ENCODE peak calls at places on chromosomes 11 and 22, in nine cellular contexts. One of them, this sample, is unnamed.

GRCh38 chr11:68312780-68313573 is 586 bp downstream of the LRP5 start:
- DNase-seq in cardiac muscle cell: no peak
- DNase-seq in CD8-positive, alpha-beta T cell: no peak
- DNase-seq in upper lobe of left lung: peak
- DNase-seq in foreskin fibroblast: no peak
- DNase-seq in tibial nerve: no peak
- DNase-seq in kidney: no peak
- DNase-seq in tibial artery: no peak
- DNase-seq in psoas muscle: no peak
- DNase-seq in this sample: peak

GRCh38 chr11:134560066-134560465 is 148.0 kb upstream of the B3GAT1 start:
- DNase-seq in upper lobe of left lung: no peak
- DNase-seq in tibial artery: peak
- DNase-seq in psoas muscle: no peak
- DNase-seq in kidney: peak
- DNase-seq in foreskin fibroblast: no peak
- DNase-seq in cardiac muscle cell: no peak
- DNase-seq in CD8-positive, alpha-beta T cell: no peak
- DNase-seq in tibial nerve: no peak
- DNase-seq in this sample: no peak

GRCh38 chr11:99320769-99321290 is 300.1 kb downstream of the CNTN5 start:
- DNase-seq in psoas muscle: no peak
- DNase-seq in kidney: no peak
- DNase-seq in cardiac muscle cell: no peak
- DNase-seq in foreskin fibroblast: no peak
- DNase-seq in tibial nerve: no peak
- DNase-seq in CD8-positive, alpha-beta T cell: no peak
- DNase-seq in upper lobe of left lung: no peak
- DNase-seq in tibial artery: no peak
- DNase-seq in this sample: no peak

GRCh38 chr11:109728056-109728455 is 306.1 kb downstream of the C11orf87 start:
- DNase-seq in tibial artery: no peak
- DNase-seq in CD8-positive, alpha-beta T cell: no peak
- DNase-seq in cardiac muscle cell: no peak
- DNase-seq in psoas muscle: no peak
- DNase-seq in kidney: no peak
- DNase-seq in foreskin fibroblast: no peak
- DNase-seq in upper lobe of left lung: no peak
- DNase-seq in tibial nerve: no peak
- DNase-seq in this sample: no peak

GRCh38 chr11:108890482-108891092 is 225.7 kb downstream of the DDX10 start:
- DNase-seq in tibial nerve: no peak
- DNase-seq in tibial artery: no peak
- DNase-seq in psoas muscle: no peak
- DNase-seq in upper lobe of left lung: no peak
- DNase-seq in foreskin fibroblast: no peak
- DNase-seq in kidney: no peak
- DNase-seq in CD8-positive, alpha-beta T cell: no peak
- DNase-seq in cardiac muscle cell: no peak
- DNase-seq in this sample: no peak

GRCh38 chr11:111413849-111414248 is 34.8 kb upstream of the POU2AF1 start:
- DNase-seq in CD8-positive, alpha-beta T cell: no peak
- DNase-seq in kidney: no peak
- DNase-seq in foreskin fibroblast: no peak
- DNase-seq in tibial artery: no peak
- DNase-seq in tibial nerve: no peak
- DNase-seq in upper lobe of left lung: no peak
- DNase-seq in cardiac muscle cell: no peak
- DNase-seq in psoas muscle: no peak
- DNase-seq in this sample: peak

GRCh38 chr11:71213696-71214552 is 38.5 kb downstream of the SHANK2 start:
- DNase-seq in psoas muscle: no peak
- DNase-seq in foreskin fibroblast: no peak
- DNase-seq in kidney: no peak
- DNase-seq in tibial nerve: no peak
- DNase-seq in CD8-positive, alpha-beta T cell: no peak
- DNase-seq in cardiac muscle cell: no peak
- DNase-seq in tibial artery: peak
- DNase-seq in upper lobe of left lung: no peak
- DNase-seq in this sample: no peak

GRCh38 chr22:39471421-39472141 is 14.8 kb downstream of the MGAT3 start:
- DNase-seq in CD8-positive, alpha-beta T cell: no peak
- DNase-seq in kidney: no peak
- DNase-seq in tibial nerve: no peak
- DNase-seq in foreskin fibroblast: no peak
- DNase-seq in upper lobe of left lung: no peak
- DNase-seq in cardiac muscle cell: peak
- DNase-seq in psoas muscle: no peak
- DNase-seq in tibial artery: no peak
- DNase-seq in this sample: peak

GRCh38 chr11:34197256-34197655 is 91.8 kb downstream of the NAT10 start:
- DNase-seq in tibial artery: no peak
- DNase-seq in upper lobe of left lung: no peak
- DNase-seq in CD8-positive, alpha-beta T cell: no peak
- DNase-seq in foreskin fibroblast: no peak
- DNase-seq in kidney: no peak
- DNase-seq in cardiac muscle cell: no peak
- DNase-seq in tibial nerve: no peak
- DNase-seq in psoas muscle: no peak
- DNase-seq in this sample: no peak

GRCh38 chr22:34841911-34842310 is 224.0 kb upstream of the ISX start:
- DNase-seq in kidney: no peak
- DNase-seq in foreskin fibroblast: no peak
- DNase-seq in tibial nerve: no peak
- DNase-seq in cardiac muscle cell: no peak
- DNase-seq in CD8-positive, alpha-beta T cell: no peak
- DNase-seq in upper lobe of left lung: no peak
- DNase-seq in tibial artery: no peak
- DNase-seq in psoas muscle: no peak
- DNase-seq in this sample: no peak

DNA sequence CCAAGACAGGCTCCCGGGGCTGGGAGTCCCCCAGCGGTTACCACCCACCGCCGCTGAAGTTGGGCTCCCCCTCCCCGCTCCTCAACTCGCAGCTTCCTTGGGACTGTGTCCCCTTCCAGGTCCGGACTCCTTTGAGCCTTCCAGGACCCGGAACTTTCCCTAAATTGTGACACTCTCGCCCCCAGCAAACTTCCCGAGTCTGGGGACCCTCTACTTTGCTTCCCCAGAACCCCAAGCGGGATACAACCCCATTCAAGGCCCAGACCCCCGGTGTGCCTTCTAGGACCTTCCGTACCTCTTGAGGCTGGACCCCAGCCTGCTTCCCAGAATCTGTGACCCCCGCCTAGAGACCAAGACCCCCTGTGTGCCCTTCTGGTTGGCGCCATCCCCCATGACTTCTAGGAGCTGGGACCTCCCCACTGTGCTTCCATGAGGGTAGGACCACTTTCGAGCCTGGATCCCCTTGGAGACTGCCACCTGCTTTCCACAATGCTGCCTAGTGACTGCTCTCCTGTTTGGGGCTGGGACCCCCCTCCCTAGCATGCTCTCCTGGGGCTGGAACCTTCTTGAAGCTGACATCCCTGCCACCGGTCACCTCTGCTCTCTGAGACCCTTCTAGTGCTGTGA is 602 bp downstream of the MYRF start:
- DNase-seq in kidney: no peak
- DNase-seq in cardiac muscle cell: no peak
- DNase-seq in tibial artery: no peak
- DNase-seq in psoas muscle: no peak
- DNase-seq in tibial nerve: no peak
- DNase-seq in upper lobe of left lung: no peak
- DNase-seq in CD8-positive, alpha-beta T cell: no peak
- DNase-seq in foreskin fibroblast: no peak
- DNase-seq in this sample: no peak
- TF ChIP-seq CTCF in kidney: no peak
- TF ChIP-seq CTCF in cardiac muscle cell: no peak
- TF ChIP-seq CTCF in tibial artery: no peak
- TF ChIP-seq CTCF in psoas muscle: no peak
- TF ChIP-seq CTCF in tibial nerve: no peak
- TF ChIP-seq CTCF in upper lobe of left lung: no peak
- TF ChIP-seq CTCF in CD8-positive, alpha-beta T cell: no peak
- TF ChIP-seq CTCF in foreskin fibroblast: no peak
- TF ChIP-seq CTCF in this sample: no peak

GRCh38 chr22:40818192-40818746 is 877 bp downstream of the SLC25A17 start:
- DNase-seq in foreskin fibroblast: no peak
- DNase-seq in cardiac muscle cell: no peak
- DNase-seq in kidney: no peak
- DNase-seq in CD8-positive, alpha-beta T cell: no peak
- DNase-seq in psoas muscle: no peak
- DNase-seq in tibial nerve: no peak
- DNase-seq in tibial artery: no peak
- DNase-seq in upper lobe of left lung: no peak
- DNase-seq in this sample: no peak

GRCh38 chr22:40819741-40820140 is 595 bp upstream of the SLC25A17 start:
- DNase-seq in tibial nerve: no peak
- DNase-seq in CD8-positive, alpha-beta T cell: no peak
- DNase-seq in foreskin fibroblast: peak
- DNase-seq in cardiac muscle cell: peak
- DNase-seq in upper lobe of left lung: no peak
- DNase-seq in kidney: no peak
- DNase-seq in tibial artery: no peak
- DNase-seq in psoas muscle: no peak
- DNase-seq in this sample: peak

GRCh38 chr22:40818747-40819662 is at the start of gene SLC25A17:
- DNase-seq in tibial artery: peak
- DNase-seq in foreskin fibroblast: peak
- DNase-seq in upper lobe of left lung: peak
- DNase-seq in psoas muscle: peak
- DNase-seq in cardiac muscle cell: peak
- DNase-seq in tibial nerve: peak
- DNase-seq in kidney: peak
- DNase-seq in CD8-positive, alpha-beta T cell: peak
- DNase-seq in this sample: peak

GRCh38 chr22:40813912-40814315 is 5.2 kb downstream of the SLC25A17 start:
- DNase-seq in cardiac muscle cell: no peak
- DNase-seq in kidney: no peak
- DNase-seq in tibial nerve: no peak
- DNase-seq in psoas muscle: no peak
- DNase-seq in CD8-positive, alpha-beta T cell: no peak
- DNase-seq in foreskin fibroblast: no peak
- DNase-seq in upper lobe of left lung: no peak
- DNase-seq in tibial artery: no peak
- DNase-seq in this sample: no peak

DNA sequence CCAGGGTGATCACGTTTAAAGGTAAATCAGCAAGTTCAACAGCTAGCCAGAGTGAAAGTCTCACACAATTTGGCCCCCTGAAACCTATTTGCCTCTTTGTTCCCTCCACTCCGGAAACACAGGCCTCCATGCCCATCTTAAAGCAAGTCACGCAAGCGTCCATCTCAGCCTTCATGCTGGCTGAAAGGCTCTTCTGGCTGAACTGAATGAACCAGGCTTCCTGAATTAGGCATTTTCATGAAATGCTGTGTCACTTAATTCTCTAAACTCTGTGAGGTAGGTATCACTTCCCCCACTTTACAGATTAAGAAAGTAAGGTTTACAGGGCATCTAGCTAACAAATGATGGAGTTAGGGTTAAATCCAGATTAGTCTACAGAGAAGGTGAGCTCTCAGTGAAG is 1.4 kb downstream of the SLC25A17 start:
- DNase-seq in cardiac muscle cell: no peak
- DNase-seq in CD8-positive, alpha-beta T cell: no peak
- DNase-seq in tibial artery: no peak
- DNase-seq in psoas muscle: no peak
- DNase-seq in foreskin fibroblast: no peak
- DNase-seq in upper lobe of left lung: no peak
- DNase-seq in kidney: no peak
- DNase-seq in tibial nerve: no peak
- DNase-seq in this sample: peak
- H3K4me3 ChIP-seq in cardiac muscle cell: no peak
- H3K4me3 ChIP-seq in CD8-positive, alpha-beta T cell: peak
- H3K4me3 ChIP-seq in tibial artery: no peak
- H3K4me3 ChIP-seq in psoas muscle: peak
- H3K4me3 ChIP-seq in foreskin fibroblast: peak
- H3K4me3 ChIP-seq in upper lobe of left lung: peak
- H3K4me3 ChIP-seq in kidney: peak
- H3K4me3 ChIP-seq in tibial nerve: peak
- H3K4me3 ChIP-seq in this sample: peak

GRCh38 chr11:62775646-62776045 is 4.5 kb downstream of the TAF6L start:
- DNase-seq in foreskin fibroblast: no peak
- DNase-seq in psoas muscle: no peak
- DNase-seq in tibial artery: no peak
- DNase-seq in CD8-positive, alpha-beta T cell: no peak
- DNase-seq in cardiac muscle cell: no peak
- DNase-seq in tibial nerve: no peak
- DNase-seq in upper lobe of left lung: no peak
- DNase-seq in kidney: peak
- DNase-seq in this sample: no peak
- TF ChIP-seq CTCF in foreskin fibroblast: no peak
- TF ChIP-seq CTCF in psoas muscle: no peak
- TF ChIP-seq CTCF in tibial artery: no peak
- TF ChIP-seq CTCF in CD8-positive, alpha-beta T cell: no peak
- TF ChIP-seq CTCF in cardiac muscle cell: no peak
- TF ChIP-seq CTCF in tibial nerve: no peak
- TF ChIP-seq CTCF in upper lobe of left lung: no peak
- TF ChIP-seq CTCF in kidney: no peak
- TF ChIP-seq CTCF in this sample: no peak

GRCh38 chr11:83068573-83068972 is 3.1 kb downstream of the RAB30 start:
- DNase-seq in upper lobe of left lung: no peak
- DNase-seq in kidney: no peak
- DNase-seq in cardiac muscle cell: no peak
- DNase-seq in tibial nerve: no peak
- DNase-seq in CD8-positive, alpha-beta T cell: no peak
- DNase-seq in psoas muscle: no peak
- DNase-seq in foreskin fibroblast: no peak
- DNase-seq in tibial artery: no peak
- DNase-seq in this sample: no peak
- H3K4me3 ChIP-seq in upper lobe of left lung: no peak
- H3K4me3 ChIP-seq in kidney: no peak
- H3K4me3 ChIP-seq in cardiac muscle cell: no peak
- H3K4me3 ChIP-seq in tibial nerve: no peak
- H3K4me3 ChIP-seq in CD8-positive, alpha-beta T cell: no peak
- H3K4me3 ChIP-seq in psoas muscle: peak
- H3K4me3 ChIP-seq in foreskin fibroblast: peak
- H3K4me3 ChIP-seq in tibial artery: no peak
- H3K4me3 ChIP-seq in this sample: peak

DNA sequence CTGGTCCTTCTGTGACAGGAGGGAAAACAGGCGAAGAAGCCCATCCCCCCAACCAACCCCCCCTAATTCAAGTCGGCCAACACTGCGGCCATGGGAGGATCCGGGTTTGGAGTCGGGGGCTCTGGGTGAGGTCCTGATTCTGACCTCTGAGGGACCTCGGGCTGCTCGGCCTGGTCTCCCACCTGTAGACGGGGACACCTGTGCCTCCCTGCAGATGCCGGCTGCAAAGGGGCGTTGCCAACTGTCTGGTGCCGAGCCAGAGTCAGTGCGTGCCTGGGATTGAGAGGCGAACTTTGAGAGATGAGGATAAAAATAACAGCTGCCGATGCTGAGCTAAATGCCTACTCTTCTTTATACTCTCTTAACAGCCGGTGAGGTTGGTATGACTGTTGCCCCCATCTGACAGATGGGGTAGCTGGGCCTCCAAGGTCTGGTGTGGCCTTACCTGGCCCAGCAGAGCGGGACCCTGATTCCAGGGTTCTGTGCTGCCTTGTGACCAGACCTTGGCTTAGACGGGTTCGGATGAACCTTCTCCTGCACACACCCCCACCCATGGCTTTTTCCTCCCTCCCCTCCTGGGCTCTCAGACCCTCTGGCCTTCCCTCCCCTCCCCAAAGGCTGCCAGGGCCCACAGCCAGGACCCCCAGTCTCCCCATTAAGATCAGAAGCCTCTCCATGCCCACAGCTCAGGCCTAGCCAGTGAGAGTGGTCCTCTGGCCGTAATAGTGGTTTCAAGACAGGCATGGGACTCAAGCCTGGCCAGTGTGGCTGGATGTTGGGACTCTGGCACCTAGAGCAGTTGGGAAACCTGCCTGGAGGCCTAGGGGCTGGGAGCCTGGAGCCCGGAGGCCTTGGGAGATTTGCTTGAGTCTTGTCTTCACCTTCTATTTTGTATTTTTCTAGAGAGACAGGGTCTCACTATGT is 41.7 kb downstream of the KCNJ4 start:
- DNase-seq in psoas muscle: no peak
- DNase-seq in cardiac muscle cell: peak
- DNase-seq in foreskin fibroblast: no peak
- DNase-seq in CD8-positive, alpha-beta T cell: peak
- DNase-seq in kidney: peak
- DNase-seq in tibial nerve: no peak
- DNase-seq in upper lobe of left lung: no peak
- DNase-seq in tibial artery: peak
- DNase-seq in this sample: no peak
- TF ChIP-seq CTCF in psoas muscle: no peak
- TF ChIP-seq CTCF in cardiac muscle cell: no peak
- TF ChIP-seq CTCF in foreskin fibroblast: no peak
- TF ChIP-seq CTCF in CD8-positive, alpha-beta T cell: no peak
- TF ChIP-seq CTCF in kidney: no peak
- TF ChIP-seq CTCF in tibial nerve: no peak
- TF ChIP-seq CTCF in upper lobe of left lung: no peak
- TF ChIP-seq CTCF in tibial artery: no peak
- TF ChIP-seq CTCF in this sample: no peak

This sample was measured in GM12865.